ENCODE peak calls at places on chromosomes 3 and 15, in five cellular contexts. G, B, Y, E and O are unnamed samples.

GRCh38 chr3:54951405-54951804 is 23.5 kb upstream of the LRTM1 start:
- DNase-seq in G (peak; percentile 80), Y (no peak), E (peak; percentile 66), B (peak; percentile 69), O (peak; percentile 74)

GRCh38 chr3:189629803-189630455 is 1.3 kb upstream of the TP63 start:
- DNase-seq in G (no peak), Y (no peak), E (peak; percentile 71), B (no peak), O (no peak)

GRCh38 chr3:197293605-197294237 is 4.7 kb downstream of the DLG1 start:
- DNase-seq in B (no peak), Y (no peak), E (no peak), G (no peak), O (no peak)

GRCh38 chr3:149659173-149659468 is 1.3 kb upstream of the WWTR1 start:
- DNase-seq in G (no peak), E (no peak), Y (no peak), B (no peak), O (no peak)

GRCh38 chr3:5138214-5138981 is 16.3 kb downstream of the ARL8B start:
- DNase-seq in E (no peak), G (no peak), Y (no peak), B (no peak), O (no peak)

GRCh38 chr3:48014358-48014757 is 1.9 kb downstream of the MAP4 start:
- DNase-seq in G (no peak), E (no peak), Y (no peak), B (no peak), O (no peak)

GRCh38 chr3:46997453-46998091 is 18.1 kb downstream of the NBEAL2 start:
- DNase-seq in B (no peak), Y (no peak), E (no peak), G (no peak), O (no peak)

GRCh38 chr3:188256764-188257163 is 102.8 kb downstream of the LPP start:
- DNase-seq in G (no peak), Y (no peak), E (no peak), B (no peak), O (no peak)

GRCh38 chr15:34241376-34242350 is 16.8 kb downstream of the EMC4 start:
- DNase-seq in E (no peak), G (peak; percentile 39), Y (no peak), B (peak; percentile 3), O (peak; percentile 43)